ENCODE peak calls at places on chromosomes 4 and X, in nine cellular contexts. E is transverse colon, J is HCT116, W is HepG2, T is stomach, D is breast epithelium, B is H1, U is suprapubic skin, A is HL-60. Y is an unnamed sample.

GRCh38 chr4:145939241-145939640 is 618 bp upstream of the ZNF827 start:
- DNase-seq in W (no peak), A (no peak), U (no peak), B (no peak), D (no peak), E (no peak), T (no peak), J (no peak), Y (no peak)

GRCh38 chr4:71473541-71474240 is 134.9 kb downstream of the SLC4A4 start:
- DNase-seq in J (no peak), U (no peak), W (no peak), T (no peak), B (no peak), E (no peak), A (no peak), D (no peak), Y (no peak)

GRCh38 chrX:133375558-133376340 is 39.5 kb downstream of the GPC4 start:
- DNase-seq in J (no peak), U (no peak), E (peak; percentile 15), T (peak; percentile 40), W (no peak), B (no peak), A (no peak), D (no peak), Y (no peak)

GRCh38 chrX:51332188-51332942 is at the start of gene NUDT10:
- DNase-seq in E (peak; percentile 29), D (no peak), A (no peak), B (peak; percentile 80), J (no peak), W (no peak), U (peak; percentile 59), T (no peak), Y (no peak)

GRCh38 chr4:166391501-166391900 is 518.5 kb downstream of the TLL1 start:
- DNase-seq in E (no peak), A (no peak), W (no peak), D (no peak), B (no peak), J (no peak), U (no peak), T (no peak), Y (no peak)

GRCh38 chr4:168844261-168845039 is 165.6 kb downstream of the CBR4 start:
- DNase-seq in D (no peak), U (no peak), T (no peak), W (no peak), E (no peak), B (no peak), A (no peak), J (no peak), Y (no peak)

GRCh38 chr4:113758361-113758760 is 3.2 kb downstream of the CAMK2D start:
- DNase-seq in A (no peak), U (no peak), B (no peak), T (no peak), W (no peak), E (no peak), D (no peak), J (no peak), Y (no peak)

GRCh38 chr4:76748649-76749048 is 149.3 kb downstream of the SOWAHB start:
- DNase-seq in U (no peak), D (no peak), B (no peak), A (peak; percentile 41), E (peak; percentile 63), W (peak; percentile 12), J (no peak), T (peak; percentile 57), Y (no peak)

GRCh38 chrX:150940844-150941495 is 42.2 kb upstream of the HMGB3 start:
- DNase-seq in B (no peak), U (no peak), J (no peak), T (no peak), D (no peak), W (no peak), E (peak; percentile 32), A (no peak), Y (no peak)

GRCh38 chr4:148563684-148564083 is 121.5 kb upstream of the NR3C2 start:
- DNase-seq in J (no peak), U (no peak), A (no peak), E (no peak), T (no peak), B (no peak), D (no peak), W (no peak), Y (no peak)

GRCh38 chr4:137660211-137660610 is 127.9 kb upstream of the PCDH18 start:
- DNase-seq in B (no peak), D (no peak), E (no peak), U (no peak), T (no peak), W (no peak), J (no peak), A (no peak), Y (no peak)

GRCh38 chr4:87092389-87093141 is 127.9 kb downstream of the KLHL8 start:
- DNase-seq in A (peak; percentile 95), D (peak; percentile 80), E (peak; percentile 77), U (peak; percentile 70), T (peak; percentile 72), J (peak; percentile 52), W (peak; percentile 62), B (no peak), Y (no peak)

GRCh38 chr4:16092682-16093319 is 9.0 kb upstream of the PROM1 start:
- DNase-seq in D (no peak), A (no peak), E (no peak), W (no peak), J (no peak), B (no peak), U (no peak), T (no peak), Y (peak; percentile 74)

GRCh38 chrX:109890300-109890699 is 112.6 kb upstream of the TMEM164 start:
- DNase-seq in W (no peak), E (no peak), T (no peak), U (no peak), D (no peak), A (no peak), J (no peak), B (no peak), Y (no peak)

GRCh38 chr4:13445841-13446790 is 38.0 kb downstream of the RAB28 start:
- DNase-seq in B (peak; percentile 82), E (no peak), T (no peak), U (no peak), D (no peak), W (no peak), J (no peak), A (no peak), Y (no peak)

GRCh38 chr4:73732759-73733431 is 7.5 kb upstream of the CXCL8 start:
- DNase-seq in W (no peak), U (no peak), B (no peak), E (no peak), J (no peak), A (no peak), T (no peak), D (no peak), Y (no peak)
- H3K27ac ChIP-seq in W (no peak overlapping the region), U (no peak overlapping the region), B (no peak overlapping the region), E (no peak overlapping the region), J (no peak overlapping the region), A (peak overlapping the region; percentile 96), T (peak overlapping the region; percentile 62), D (no peak overlapping the region), Y (no peak overlapping the region)

GRCh38 chr4:173171098-173171497 is 2.5 kb downstream of the GALNT7 start:
- DNase-seq in W (peak; percentile 2), T (no peak), D (no peak), A (peak; percentile 27), U (no peak), B (no peak), E (no peak), J (no peak), Y (no peak)

GRCh38 chr4:173168396-173169177 is at the start of gene GALNT7:
- DNase-seq in D (peak; percentile 44), T (peak; percentile 81), J (no peak), E (peak; percentile 83), A (peak; percentile 88), B (peak; percentile 83), U (peak; percentile 78), W (no peak), Y (peak; percentile 93)

GRCh38 chr4:173169178-173169427 is 492 bp downstream of the GALNT7 start:
- DNase-seq in T (no peak), J (no peak), D (no peak), U (no peak), A (no peak), E (no peak), W (no peak), B (peak; percentile 72), Y (no peak)

GRCh38 chr4:173170210-173170778 is 1.7 kb downstream of the GALNT7 start:
- DNase-seq in B (no peak), U (no peak), T (no peak), E (no peak), A (no peak), W (no peak), D (no peak), J (no peak), Y (no peak)

DNA sequence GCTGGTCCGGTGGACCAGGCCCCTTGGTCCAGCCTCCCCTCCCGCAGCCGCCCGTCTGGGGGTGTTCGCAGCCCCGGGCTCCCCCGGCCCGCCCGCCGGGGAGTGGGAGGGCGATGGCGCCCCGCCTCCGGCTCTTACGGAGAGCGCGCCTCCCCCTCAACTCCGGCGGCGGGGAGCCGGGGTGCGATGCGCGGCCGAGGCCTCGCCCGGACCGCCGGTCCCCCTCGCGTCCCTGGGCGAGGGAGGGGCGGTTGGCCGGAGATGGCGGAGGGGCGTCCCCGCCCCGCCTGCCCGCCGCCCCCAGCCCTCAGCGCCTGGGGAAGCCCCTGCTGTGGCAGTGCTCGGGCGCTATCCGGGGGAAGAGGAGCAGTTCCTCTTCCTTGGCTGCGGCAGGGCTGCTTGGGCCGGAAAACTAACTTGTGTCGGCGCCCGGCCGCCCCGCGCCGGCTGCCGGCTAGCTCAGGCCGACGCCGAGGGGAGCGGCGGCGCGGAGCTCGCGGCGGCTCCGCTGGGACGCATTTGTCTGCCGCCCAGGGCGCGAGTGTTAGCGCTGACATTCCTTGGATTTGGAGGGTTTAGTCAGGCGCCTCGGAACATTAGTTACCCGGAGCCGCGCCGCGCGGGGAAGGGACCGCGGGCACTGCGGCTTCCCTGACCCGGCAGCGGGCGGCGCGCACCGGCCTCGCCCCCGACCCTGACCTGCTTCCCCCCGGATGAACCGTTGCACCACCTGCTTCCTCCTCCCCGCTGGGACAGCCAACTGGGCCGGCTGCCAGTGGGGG is 1.0 kb downstream of the GALNT7 start:
- DNase-seq in D (peak; percentile 22), A (peak; percentile 78), B (peak; percentile 75), T (peak; percentile 56), E (peak; percentile 62), W (no peak), J (no peak), U (peak; percentile 76), Y (peak; percentile 91)
- TF ChIP-seq POLR2AphosphoS5 in D (peak; percentile 36), A (no peak), B (no peak), T (no peak), E (peak; percentile 31), W (no peak), J (no peak), U (no peak), Y (peak; percentile 31)

DNA sequence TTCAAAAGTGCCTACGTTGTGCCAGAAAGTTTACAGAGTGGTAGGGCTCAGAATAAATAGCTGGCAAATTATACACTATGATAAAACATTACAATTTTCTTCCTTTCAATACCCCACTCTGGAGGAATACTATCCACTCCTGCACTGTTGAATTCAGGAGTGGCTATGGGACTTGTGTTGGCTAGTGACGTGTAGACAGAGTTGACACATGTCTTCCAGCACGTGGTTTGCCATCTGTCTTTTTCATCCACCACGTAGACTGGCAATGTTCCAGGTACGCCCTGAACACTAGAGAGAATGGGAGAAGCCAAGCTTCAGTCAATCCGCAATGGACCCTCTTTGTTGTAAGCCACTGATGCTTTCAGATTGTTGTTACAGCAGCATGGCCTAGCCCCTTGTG is 168.8 kb upstream of the RBPJ start:
- DNase-seq in A (no peak), T (no peak), D (no peak), B (no peak), U (no peak), E (no peak), W (no peak), J (no peak), Y (no peak)
- H3K4me3 ChIP-seq in A (no peak overlapping the region), T (no peak overlapping the region), D (no peak overlapping the region), B (no peak overlapping the region), U (no peak overlapping the region), E (no peak overlapping the region), W (no peak overlapping the region), J (no peak overlapping the region), Y (no peak overlapping the region)

GRCh38 chr4:184343400-184344177 is 125.9 kb upstream of the ENPP6 start:
- DNase-seq in U (no peak), J (peak; percentile 6), W (peak; percentile 72), E (peak; percentile 80), B (peak; percentile 69), A (peak; percentile 82), D (peak; percentile 48), T (peak; percentile 77), Y (peak; percentile 93)
- H3K27ac ChIP-seq in U (peak overlapping the region; percentile 81), J (no peak overlapping the region), W (peak overlapping the region; percentile 39), E (peak overlapping the region; percentile 96), B (peak overlapping the region; percentile 32), A (peak overlapping the region; percentile 57), D (peak overlapping the region; percentile 79), T (peak overlapping the region; percentile 97), Y (peak overlapping the region; percentile 79)

Y was measured in esophagus muscularis mucosa.